ENCODE peak calls at places on chromosomes 5 and 9, in eight cellular contexts. B is activated CD4-positive, alpha-beta T cell treated with anti-CD3 and anti-CD28 coated beads for 4 hours; P is NCI-H1092; N is activated T-cell treated with anti-CD3 and anti-CD28 coated beads, Interleukin-2, amount 50 U/mL, for 24 hours; S is T-helper 2 cell; D is IMR-90; Q is smooth muscle cell of the brain vasculature; W is aorta. C is an unnamed sample.
A peak's percentile ranks its signal among the peaks of the same experiment; 100 is the strongest.

GRCh38 chr5:132466453-132467291 is 23.9 kb downstream of the IRF1 start:
- DNase-seq in B (no peak), P (no peak), N (peak; percentile 69), S (peak; percentile 93), D (peak; percentile 17), Q (no peak), W (peak; percentile 73), C (peak; percentile 85)

GRCh38 chr9:35616681-35617459 is 1.3 kb downstream of the CD72 start:
- DNase-seq in B (peak; percentile 46), P (peak; percentile 13), N (peak; percentile 81), S (peak; percentile 80), D (peak; percentile 69), Q (no peak), W (peak; percentile 90), C (peak; percentile 50)

GRCh38 chr9:131583342-131583645 is 38.0 kb downstream of the PRRT1B start:
- DNase-seq in B (no peak), P (no peak), N (no peak), S (no peak), D (no peak), Q (no peak), W (peak; percentile 35), C (no peak)

GRCh38 chr5:137580030-137580429 is 80.9 kb upstream of the SPOCK1 start:
- DNase-seq in B (no peak), P (no peak), N (no peak), S (no peak), D (no peak), Q (no peak), W (no peak), C (no peak)

GRCh38 chr5:172407241-172407691 is 47.1 kb downstream of the SH3PXD2B start:
- DNase-seq in B (no peak), P (no peak), N (no peak), S (no peak), D (peak; percentile 55), Q (no peak), W (no peak), C (no peak)

GRCh38 chr5:141434006-141434405 is 3.7 kb downstream of the PCDHGA12 start:
- DNase-seq in B (no peak), P (no peak), N (no peak), S (no peak), D (peak; percentile 73), Q (no peak), W (no peak), C (no peak)

GRCh38 chr9:96216618-96217017 is 85.4 kb downstream of the HSD17B3 start:
- DNase-seq in B (no peak), P (no peak), N (no peak), S (no peak), D (no peak), Q (no peak), W (no peak), C (no peak)

GRCh38 chr5:174166231-174167079 is 120.9 kb downstream of the NSG2 start:
- DNase-seq in B (no peak), P (no peak), N (no peak), S (no peak), D (no peak), Q (no peak), W (no peak), C (no peak)

GRCh38 chr9:132638240-132638639 is 31.5 kb downstream of the DDX31 start:
- DNase-seq in B (no peak), P (no peak), N (no peak), S (no peak), D (peak; percentile 75), Q (no peak), W (no peak), C (no peak)

GRCh38 chr5:151733727-151734408 is 24.6 kb downstream of the ATOX1 start:
- DNase-seq in B (no peak), P (no peak), N (no peak), S (no peak), D (peak; percentile 41), Q (no peak), W (no peak), C (no peak)

GRCh38 chr5:4941957-4942830 is 197.9 kb upstream of the ADAMTS16 start:
- DNase-seq in B (no peak), P (no peak), N (peak; percentile 34), S (no peak), D (no peak), Q (no peak), W (no peak), C (no peak)